ENCODE peak calls at places on chromosomes 2 and 18, in eight cellular contexts. One of them, this sample, is unnamed.

GRCh38 chr18:69127844-69128486 is 272.7 kb upstream of the DOK6 start:
- DNase-seq in fibroblast of lung: peak
- DNase-seq in RWPE2: no peak
- DNase-seq in cardiac muscle cell: peak
- DNase-seq in PC-3: no peak
- DNase-seq in HFF-Myc: no peak
- DNase-seq in CD8-positive, alpha-beta T cell: no peak
- DNase-seq in endodermal cell: no peak
- DNase-seq in this sample: peak

GRCh38 chr2:227653419-227653818 is 13.2 kb upstream of the SCYGR5 start:
- DNase-seq in fibroblast of lung: peak
- DNase-seq in HFF-Myc: no peak
- DNase-seq in endodermal cell: no peak
- DNase-seq in PC-3: no peak
- DNase-seq in cardiac muscle cell: peak
- DNase-seq in CD8-positive, alpha-beta T cell: no peak
- DNase-seq in RWPE2: no peak
- DNase-seq in this sample: peak

GRCh38 chr2:234191819-234192407 is 141.4 kb downstream of the SPP2 start:
- DNase-seq in RWPE2: no peak
- DNase-seq in endodermal cell: no peak
- DNase-seq in CD8-positive, alpha-beta T cell: no peak
- DNase-seq in cardiac muscle cell: peak
- DNase-seq in PC-3: peak
- DNase-seq in HFF-Myc: no peak
- DNase-seq in fibroblast of lung: peak
- DNase-seq in this sample: peak

GRCh38 chr2:217227794-217228193 is 367.9 kb upstream of the TNP1 start:
- DNase-seq in PC-3: no peak
- DNase-seq in fibroblast of lung: no peak
- DNase-seq in CD8-positive, alpha-beta T cell: no peak
- DNase-seq in HFF-Myc: no peak
- DNase-seq in RWPE2: no peak
- DNase-seq in cardiac muscle cell: no peak
- DNase-seq in endodermal cell: no peak
- DNase-seq in this sample: no peak

GRCh38 chr2:74374509-74375205 is 5.5 kb downstream of the DCTN1 start:
- DNase-seq in fibroblast of lung: peak
- DNase-seq in CD8-positive, alpha-beta T cell: no peak
- DNase-seq in HFF-Myc: peak
- DNase-seq in endodermal cell: peak
- DNase-seq in PC-3: no peak
- DNase-seq in cardiac muscle cell: peak
- DNase-seq in RWPE2: no peak
- DNase-seq in this sample: peak

GRCh38 chr2:26292646-26293045 is 47.9 kb downstream of the HADHB start:
- DNase-seq in cardiac muscle cell: peak
- DNase-seq in HFF-Myc: no peak
- DNase-seq in endodermal cell: no peak
- DNase-seq in PC-3: peak
- DNase-seq in fibroblast of lung: peak
- DNase-seq in RWPE2: no peak
- DNase-seq in CD8-positive, alpha-beta T cell: no peak
- DNase-seq in this sample: peak

GRCh38 chr2:160308915-160309314 is 108.8 kb upstream of the ITGB6 start:
- DNase-seq in fibroblast of lung: no peak
- DNase-seq in endodermal cell: no peak
- DNase-seq in cardiac muscle cell: peak
- DNase-seq in CD8-positive, alpha-beta T cell: no peak
- DNase-seq in RWPE2: peak
- DNase-seq in PC-3: peak
- DNase-seq in HFF-Myc: no peak
- DNase-seq in this sample: no peak

GRCh38 chr2:126932966-126933555 is 34.4 kb downstream of the TEX51 start:
- DNase-seq in CD8-positive, alpha-beta T cell: no peak
- DNase-seq in endodermal cell: no peak
- DNase-seq in PC-3: no peak
- DNase-seq in HFF-Myc: no peak
- DNase-seq in fibroblast of lung: no peak
- DNase-seq in cardiac muscle cell: no peak
- DNase-seq in RWPE2: no peak
- DNase-seq in this sample: no peak

GRCh38 chr18:12307871-12308385 is at the start of gene TUBB6:
- DNase-seq in PC-3: no peak
- DNase-seq in RWPE2: peak
- DNase-seq in endodermal cell: peak
- DNase-seq in HFF-Myc: no peak
- DNase-seq in CD8-positive, alpha-beta T cell: no peak
- DNase-seq in fibroblast of lung: peak
- DNase-seq in cardiac muscle cell: peak
- DNase-seq in this sample: peak

GRCh38 chr2:168119519-168120141 is 127.8 kb downstream of the STK39 start:
- DNase-seq in PC-3: peak
- DNase-seq in RWPE2: no peak
- DNase-seq in CD8-positive, alpha-beta T cell: no peak
- DNase-seq in endodermal cell: peak
- DNase-seq in HFF-Myc: peak
- DNase-seq in fibroblast of lung: peak
- DNase-seq in cardiac muscle cell: peak
- DNase-seq in this sample: peak

GRCh38 chr2:45816273-45816672 is 164.8 kb downstream of the PRKCE start:
- DNase-seq in endodermal cell: no peak
- DNase-seq in RWPE2: no peak
- DNase-seq in HFF-Myc: no peak
- DNase-seq in fibroblast of lung: peak
- DNase-seq in CD8-positive, alpha-beta T cell: no peak
- DNase-seq in PC-3: no peak
- DNase-seq in cardiac muscle cell: peak
- DNase-seq in this sample: peak

GRCh38 chr2:241148239-241148638 is 1.0 kb downstream of the PASK start:
- DNase-seq in RWPE2: no peak
- DNase-seq in HFF-Myc: no peak
- DNase-seq in PC-3: no peak
- DNase-seq in CD8-positive, alpha-beta T cell: no peak
- DNase-seq in endodermal cell: no peak
- DNase-seq in fibroblast of lung: no peak
- DNase-seq in cardiac muscle cell: no peak
- DNase-seq in this sample: no peak

GRCh38 chr2:152718909-152719645 is 657 bp downstream of the ARL6IP6 start:
- DNase-seq in CD8-positive, alpha-beta T cell: no peak
- DNase-seq in cardiac muscle cell: peak
- DNase-seq in PC-3: peak
- DNase-seq in RWPE2: peak
- DNase-seq in endodermal cell: peak
- DNase-seq in HFF-Myc: peak
- DNase-seq in fibroblast of lung: peak
- DNase-seq in this sample: peak

GRCh38 chr2:216849987-216850386 is 9.9 kb downstream of the TNP1 start:
- DNase-seq in HFF-Myc: no peak
- DNase-seq in fibroblast of lung: no peak
- DNase-seq in PC-3: peak
- DNase-seq in RWPE2: peak
- DNase-seq in cardiac muscle cell: peak
- DNase-seq in CD8-positive, alpha-beta T cell: no peak
- DNase-seq in endodermal cell: no peak
- DNase-seq in this sample: no peak

GRCh38 chr2:105647731-105648130 is 97.0 kb upstream of the NCK2 start:
- DNase-seq in endodermal cell: no peak
- DNase-seq in HFF-Myc: no peak
- DNase-seq in RWPE2: no peak
- DNase-seq in fibroblast of lung: no peak
- DNase-seq in CD8-positive, alpha-beta T cell: no peak
- DNase-seq in PC-3: no peak
- DNase-seq in cardiac muscle cell: no peak
- DNase-seq in this sample: no peak

GRCh38 chr18:41940506-41941215 is 14.4 kb upstream of the PIK3C3 start:
- DNase-seq in PC-3: peak
- DNase-seq in endodermal cell: peak
- DNase-seq in cardiac muscle cell: peak
- DNase-seq in CD8-positive, alpha-beta T cell: no peak
- DNase-seq in RWPE2: no peak
- DNase-seq in fibroblast of lung: peak
- DNase-seq in HFF-Myc: peak
- DNase-seq in this sample: peak

DNA sequence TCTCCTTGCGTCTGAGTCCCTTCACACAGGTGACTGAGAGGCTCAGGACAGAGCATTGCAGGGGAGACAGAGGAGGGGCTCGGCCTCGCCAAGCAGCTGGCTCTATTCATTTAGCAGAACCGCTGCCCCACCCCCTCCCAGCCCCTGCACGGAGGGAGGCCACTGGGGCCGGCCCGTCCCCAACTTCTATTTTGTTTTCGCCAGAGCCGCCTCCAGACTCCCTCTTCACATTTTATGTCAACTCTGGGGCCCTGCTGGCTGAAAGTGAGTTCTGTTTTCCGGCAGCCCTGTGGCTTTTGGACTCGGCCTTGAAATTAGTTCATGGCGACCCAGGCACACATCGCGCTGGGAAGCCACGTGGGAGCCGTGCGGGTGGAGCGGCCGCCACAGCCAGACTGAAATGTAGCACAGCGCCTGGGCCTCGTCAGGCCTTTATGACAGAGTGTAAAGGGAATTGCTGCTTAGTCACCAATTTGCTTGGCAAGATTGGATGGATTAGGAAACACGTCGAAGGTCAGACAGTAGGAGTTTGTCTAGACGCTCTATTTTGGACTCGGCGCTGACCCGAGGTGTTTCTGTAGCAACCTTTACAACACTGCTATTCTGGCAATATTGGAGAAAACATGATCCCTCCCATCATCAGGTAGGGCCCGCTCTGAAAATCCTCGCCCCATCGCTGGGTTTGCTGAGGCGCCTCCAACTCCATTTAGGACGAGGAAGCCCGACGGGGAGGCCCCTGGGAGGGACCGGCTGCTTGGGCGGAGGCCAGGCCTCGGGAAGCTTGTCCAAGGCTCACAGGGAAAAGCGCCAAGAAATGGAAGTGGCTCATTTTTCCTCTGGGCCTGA is 90.7 kb upstream of the CTDP1 start:
- DNase-seq in CD8-positive, alpha-beta T cell: no peak
- DNase-seq in fibroblast of lung: peak
- DNase-seq in HFF-Myc: no peak
- DNase-seq in endodermal cell: peak
- DNase-seq in RWPE2: peak
- DNase-seq in cardiac muscle cell: peak
- DNase-seq in PC-3: peak
- DNase-seq in this sample: peak
- TF ChIP-seq CTCF in CD8-positive, alpha-beta T cell: no peak
- TF ChIP-seq CTCF in fibroblast of lung: no peak
- TF ChIP-seq CTCF in HFF-Myc: no peak
- TF ChIP-seq CTCF in endodermal cell: no peak
- TF ChIP-seq CTCF in RWPE2: no peak
- TF ChIP-seq CTCF in cardiac muscle cell: peak
- TF ChIP-seq CTCF in PC-3: no peak
- TF ChIP-seq CTCF in this sample: no peak

DNA sequence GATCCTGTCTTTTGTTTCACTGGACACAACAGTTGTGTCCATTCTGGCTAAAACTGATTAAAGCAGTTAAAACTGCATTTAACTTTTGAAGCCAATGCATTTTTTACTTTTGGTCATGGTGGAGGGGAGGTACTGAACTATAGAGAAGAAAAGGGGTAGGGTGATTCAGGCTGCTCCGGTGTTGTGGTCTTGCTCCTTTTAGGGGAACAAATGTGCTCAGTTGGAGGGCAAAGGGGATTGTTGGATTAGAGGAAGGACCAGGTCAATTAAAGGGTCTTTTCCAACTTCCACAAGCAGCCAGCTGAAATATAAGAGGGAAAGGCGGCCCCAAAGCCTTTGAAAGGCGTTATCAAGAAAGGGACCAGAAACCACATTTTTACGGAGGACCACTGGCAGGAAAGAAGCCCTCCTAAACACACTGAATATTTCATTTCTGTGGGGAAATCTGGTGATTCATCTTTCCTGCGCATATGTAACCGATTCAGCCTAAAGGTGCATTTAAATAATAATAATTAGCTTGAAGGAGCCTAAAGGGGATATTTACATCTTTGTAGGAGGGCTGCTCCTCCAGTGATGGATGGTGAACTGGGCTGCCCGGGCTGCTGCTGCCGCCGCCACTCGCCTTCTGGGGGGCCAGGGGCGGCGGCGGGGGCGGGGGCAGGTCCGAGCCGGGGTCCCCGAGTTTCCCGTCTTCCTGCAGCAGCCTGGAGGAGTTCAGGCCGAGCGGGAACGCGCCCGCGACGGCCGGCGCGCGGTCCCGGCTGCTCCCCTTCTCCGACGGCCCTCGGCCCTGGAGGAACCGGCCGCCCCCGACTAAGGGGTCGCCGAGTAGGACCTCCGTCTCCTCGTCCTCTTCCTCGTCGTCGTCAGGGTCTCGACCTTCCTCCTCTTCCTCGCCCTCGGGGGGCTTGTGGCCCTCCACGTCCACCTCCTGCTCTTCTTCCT is 5.2 kb downstream of the SKOR2 start:
- DNase-seq in CD8-positive, alpha-beta T cell: no peak
- DNase-seq in fibroblast of lung: no peak
- DNase-seq in cardiac muscle cell: no peak
- DNase-seq in HFF-Myc: no peak
- DNase-seq in endodermal cell: peak
- DNase-seq in RWPE2: no peak
- DNase-seq in PC-3: no peak
- DNase-seq in this sample: no peak
- H3K4me3 ChIP-seq in CD8-positive, alpha-beta T cell: no peak
- H3K4me3 ChIP-seq in fibroblast of lung: no peak
- H3K4me3 ChIP-seq in cardiac muscle cell: no peak
- H3K4me3 ChIP-seq in HFF-Myc: no peak
- H3K4me3 ChIP-seq in endodermal cell: no peak
- H3K4me3 ChIP-seq in RWPE2: no peak
- H3K4me3 ChIP-seq in PC-3: no peak
- H3K4me3 ChIP-seq in this sample: no peak

GRCh38 chr2:179020156-179020750 is 29.7 kb downstream of the CCDC141 start:
- DNase-seq in PC-3: peak
- DNase-seq in CD8-positive, alpha-beta T cell: no peak
- DNase-seq in cardiac muscle cell: peak
- DNase-seq in endodermal cell: peak
- DNase-seq in HFF-Myc: no peak
- DNase-seq in RWPE2: no peak
- DNase-seq in fibroblast of lung: no peak
- DNase-seq in this sample: no peak
- TF ChIP-seq CTCF in PC-3: peak
- TF ChIP-seq CTCF in CD8-positive, alpha-beta T cell: peak
- TF ChIP-seq CTCF in cardiac muscle cell: peak
- TF ChIP-seq CTCF in endodermal cell: peak
- TF ChIP-seq CTCF in HFF-Myc: peak
- TF ChIP-seq CTCF in RWPE2: peak
- TF ChIP-seq CTCF in fibroblast of lung: peak
- TF ChIP-seq CTCF in this sample: peak

DNA sequence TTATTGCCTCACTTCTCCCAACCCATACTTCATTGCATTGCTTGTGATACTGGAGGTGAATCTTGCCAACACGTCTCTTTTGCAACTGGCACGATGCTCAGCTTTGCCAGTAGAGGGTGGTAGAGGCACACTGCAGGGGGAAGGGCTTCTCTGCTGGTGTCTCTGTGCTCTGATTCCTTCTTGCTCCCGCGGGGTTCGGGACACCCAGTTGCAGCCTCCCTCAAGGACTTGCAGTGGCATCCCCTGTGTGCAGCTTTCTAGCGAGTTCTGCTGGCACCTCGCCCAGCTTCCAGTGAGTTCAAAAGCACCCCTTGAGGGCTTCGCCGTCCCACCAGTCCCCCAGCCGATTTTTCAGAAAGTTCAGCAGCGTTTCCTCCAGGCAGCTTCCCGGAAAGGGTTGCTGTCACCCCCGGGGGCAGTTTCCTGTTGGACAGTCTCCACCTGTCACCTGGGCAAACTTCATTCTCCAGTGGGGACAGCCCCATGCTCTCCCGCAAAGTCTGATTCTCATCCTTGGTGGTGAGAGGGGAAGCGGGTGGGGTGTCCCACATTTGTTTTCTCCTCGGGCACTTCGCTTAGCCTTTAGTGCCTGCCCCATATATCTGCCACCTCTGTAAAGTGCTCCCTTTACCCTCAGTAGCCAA is 35.4 kb upstream of the EN1 start:
- DNase-seq in PC-3: peak
- DNase-seq in cardiac muscle cell: peak
- DNase-seq in endodermal cell: peak
- DNase-seq in RWPE2: no peak
- DNase-seq in fibroblast of lung: peak
- DNase-seq in HFF-Myc: no peak
- DNase-seq in CD8-positive, alpha-beta T cell: peak
- DNase-seq in this sample: peak
- H3K4me3 ChIP-seq in PC-3: peak
- H3K4me3 ChIP-seq in cardiac muscle cell: no peak
- H3K4me3 ChIP-seq in endodermal cell: peak
- H3K4me3 ChIP-seq in RWPE2: no peak
- H3K4me3 ChIP-seq in fibroblast of lung: no peak
- H3K4me3 ChIP-seq in HFF-Myc: no peak
- H3K4me3 ChIP-seq in CD8-positive, alpha-beta T cell: peak
- H3K4me3 ChIP-seq in this sample: no peak